ENCODE peak calls at places on chromosomes 11 and 22, in four cellular contexts. One of them, this sample, is unnamed.

GRCh38 chr22:29072979-29073617 is at the start of gene KREMEN1:
- DNase-seq in lower leg skin: no peak
- DNase-seq in brain microvascular endothelial cell: no peak
- DNase-seq in cardiac fibroblast: no peak
- DNase-seq in this sample: no peak

GRCh38 chr22:20203142-20204099 is 52.6 kb upstream of the CCDC188 start:
- DNase-seq in lower leg skin: no peak
- DNase-seq in brain microvascular endothelial cell: no peak
- DNase-seq in cardiac fibroblast: no peak
- DNase-seq in this sample: no peak

GRCh38 chr11:34505874-34506273 is 7.7 kb downstream of the ELF5 start:
- DNase-seq in lower leg skin: no peak
- DNase-seq in brain microvascular endothelial cell: no peak
- DNase-seq in cardiac fibroblast: no peak
- DNase-seq in this sample: no peak

GRCh38 chr22:49295851-49296560 is 531.7 kb downstream of the BRD1 start:
- DNase-seq in lower leg skin: no peak
- DNase-seq in brain microvascular endothelial cell: no peak
- DNase-seq in cardiac fibroblast: no peak
- DNase-seq in this sample: no peak

GRCh38 chr11:75796091-75796435 is 18.9 kb upstream of the UVRAG start:
- DNase-seq in lower leg skin: no peak
- DNase-seq in brain microvascular endothelial cell: no peak
- DNase-seq in cardiac fibroblast: no peak
- DNase-seq in this sample: no peak

GRCh38 chr22:21032037-21032842 is at the start of gene SLC7A4:
- DNase-seq in lower leg skin: no peak
- DNase-seq in brain microvascular endothelial cell: no peak
- DNase-seq in cardiac fibroblast: no peak
- DNase-seq in this sample: no peak

GRCh38 chr22:38404419-38404818 is 50.6 kb downstream of the KCNJ4 start:
- DNase-seq in lower leg skin: no peak
- DNase-seq in brain microvascular endothelial cell: no peak
- DNase-seq in cardiac fibroblast: no peak
- DNase-seq in this sample: no peak

GRCh38 chr11:19316434-19316833 is 75.7 kb upstream of the E2F8 start:
- DNase-seq in lower leg skin: peak
- DNase-seq in brain microvascular endothelial cell: no peak
- DNase-seq in cardiac fibroblast: peak
- DNase-seq in this sample: no peak

GRCh38 chr11:61298663-61299244 is 3.6 kb upstream of the VWCE start:
- DNase-seq in lower leg skin: no peak
- DNase-seq in brain microvascular endothelial cell: no peak
- DNase-seq in cardiac fibroblast: no peak
- DNase-seq in this sample: no peak

GRCh38 chr22:46432164-46433068 is 96.9 kb downstream of the TRMU start:
- DNase-seq in lower leg skin: no peak
- DNase-seq in brain microvascular endothelial cell: no peak
- DNase-seq in cardiac fibroblast: no peak
- DNase-seq in this sample: no peak

GRCh38 chr11:66745356-66746235 is 16.6 kb upstream of the SPTBN2 start:
- DNase-seq in lower leg skin: peak
- DNase-seq in brain microvascular endothelial cell: no peak
- DNase-seq in cardiac fibroblast: no peak
- DNase-seq in this sample: peak

GRCh38 chr22:38465673-38466490 is 2.0 kb upstream of the KDELR3 start:
- DNase-seq in lower leg skin: no peak
- DNase-seq in brain microvascular endothelial cell: no peak
- DNase-seq in cardiac fibroblast: no peak
- DNase-seq in this sample: no peak

GRCh38 chr11:43923327-43924111 is 18.9 kb upstream of the C11orf96 start:
- DNase-seq in lower leg skin: peak
- DNase-seq in brain microvascular endothelial cell: peak
- DNase-seq in cardiac fibroblast: peak
- DNase-seq in this sample: no peak

GRCh38 chr11:113278925-113279324 is 35.5 kb upstream of the TTC12 start:
- DNase-seq in lower leg skin: no peak
- DNase-seq in brain microvascular endothelial cell: no peak
- DNase-seq in cardiac fibroblast: no peak
- DNase-seq in this sample: no peak

GRCh38 chr22:23754980-23755636 is 883 bp upstream of the VPREB3 start:
- DNase-seq in lower leg skin: no peak
- DNase-seq in brain microvascular endothelial cell: no peak
- DNase-seq in cardiac fibroblast: peak
- DNase-seq in this sample: no peak

GRCh38 chr11:64723907-64724862 is 1.2 kb upstream of the NRXN2 start:
- DNase-seq in lower leg skin: no peak
- DNase-seq in brain microvascular endothelial cell: no peak
- DNase-seq in cardiac fibroblast: no peak
- DNase-seq in this sample: no peak

GRCh38 chr11:134157451-134157850 is 66.3 kb downstream of the NCAPD3 start:
- DNase-seq in lower leg skin: no peak
- DNase-seq in brain microvascular endothelial cell: no peak
- DNase-seq in cardiac fibroblast: no peak
- DNase-seq in this sample: no peak

GRCh38 chr11:2194877-2195755 is 23.5 kb upstream of the TH start:
- DNase-seq in lower leg skin: no peak
- DNase-seq in brain microvascular endothelial cell: peak
- DNase-seq in cardiac fibroblast: peak
- DNase-seq in this sample: peak

GRCh38 chr22:38832005-38832978 is 11.5 kb downstream of the NPTXR start:
- DNase-seq in lower leg skin: no peak
- DNase-seq in brain microvascular endothelial cell: no peak
- DNase-seq in cardiac fibroblast: no peak
- DNase-seq in this sample: no peak

GRCh38 chr11:69492201-69492991 is 10.9 kb downstream of the LINC01488 start:
- DNase-seq in lower leg skin: no peak
- DNase-seq in brain microvascular endothelial cell: no peak
- DNase-seq in cardiac fibroblast: no peak
- DNase-seq in this sample: no peak

GRCh38 chr22:24426436-24426835 is 963 bp upstream of the ADORA2A start:
- DNase-seq in lower leg skin: no peak
- DNase-seq in brain microvascular endothelial cell: no peak
- DNase-seq in cardiac fibroblast: no peak
- DNase-seq in this sample: no peak

GRCh38 chr22:29310863-29311339 is 4.5 kb downstream of the GAS2L1 start:
- DNase-seq in lower leg skin: peak
- DNase-seq in brain microvascular endothelial cell: peak
- DNase-seq in cardiac fibroblast: peak
- DNase-seq in this sample: peak

GRCh38 chr11:6667733-6668374 is 12.2 kb upstream of the DCHS1 start:
- DNase-seq in lower leg skin: no peak
- DNase-seq in brain microvascular endothelial cell: peak
- DNase-seq in cardiac fibroblast: peak
- DNase-seq in this sample: peak

GRCh38 chr11:114298701-114299090 is 2.5 kb downstream of the NNMT start:
- DNase-seq in lower leg skin: no peak
- DNase-seq in brain microvascular endothelial cell: no peak
- DNase-seq in cardiac fibroblast: no peak
- DNase-seq in this sample: peak

GRCh38 chr11:114297806-114298700 is 1.9 kb downstream of the NNMT start:
- DNase-seq in lower leg skin: no peak
- DNase-seq in brain microvascular endothelial cell: no peak
- DNase-seq in cardiac fibroblast: peak
- DNase-seq in this sample: peak

GRCh38 chr11:114296979-114297372 is 777 bp downstream of the NNMT start:
- DNase-seq in lower leg skin: no peak
- DNase-seq in brain microvascular endothelial cell: no peak
- DNase-seq in cardiac fibroblast: no peak
- DNase-seq in this sample: no peak

GRCh38 chr11:114295676-114296081 is 520 bp upstream of the NNMT start:
- DNase-seq in lower leg skin: no peak
- DNase-seq in brain microvascular endothelial cell: no peak
- DNase-seq in cardiac fibroblast: no peak
- DNase-seq in this sample: peak

DNA sequence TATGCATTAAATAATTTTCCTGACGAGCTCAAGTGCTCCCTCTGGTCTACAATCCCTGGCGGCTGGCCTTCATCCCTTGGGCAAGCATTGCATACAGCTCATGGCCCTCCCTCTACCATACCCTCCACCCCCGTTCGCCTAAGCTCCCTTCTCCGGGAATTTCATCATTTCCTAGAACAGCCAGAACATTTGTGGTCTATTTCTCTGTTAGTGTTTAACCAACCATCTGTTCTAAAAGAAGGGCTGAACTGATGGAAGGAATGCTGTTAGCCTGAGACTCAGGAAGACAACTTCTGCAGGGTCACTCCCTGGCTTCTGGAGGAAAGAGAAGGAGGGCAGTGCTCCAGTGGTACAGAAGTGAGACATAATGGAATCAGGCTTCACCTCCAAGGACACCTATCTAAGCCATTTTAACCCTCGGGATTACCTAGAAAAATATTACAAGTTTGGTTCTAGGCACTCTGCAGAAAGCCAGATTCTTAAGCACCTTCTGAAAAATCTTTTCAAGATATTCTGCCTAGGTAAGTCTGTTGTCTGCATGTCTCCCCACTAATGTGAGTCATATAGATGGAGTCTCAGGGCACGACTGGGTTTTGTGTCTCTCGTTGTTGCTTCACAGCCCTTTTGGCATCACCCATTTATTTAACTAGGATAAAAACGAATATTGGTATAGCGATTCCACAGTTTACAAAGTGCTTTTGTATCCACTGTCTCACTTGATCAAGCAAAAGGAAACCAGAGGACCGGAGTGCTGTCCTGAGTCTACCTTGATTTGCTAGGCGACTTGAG is at the start of gene NNMT:
- DNase-seq in lower leg skin: peak
- DNase-seq in brain microvascular endothelial cell: peak
- DNase-seq in cardiac fibroblast: peak
- DNase-seq in this sample: peak
- TF ChIP-seq CTCF in lower leg skin: no peak
- TF ChIP-seq CTCF in brain microvascular endothelial cell: peak
- TF ChIP-seq CTCF in cardiac fibroblast: no peak
- TF ChIP-seq CTCF in this sample: no peak

DNA sequence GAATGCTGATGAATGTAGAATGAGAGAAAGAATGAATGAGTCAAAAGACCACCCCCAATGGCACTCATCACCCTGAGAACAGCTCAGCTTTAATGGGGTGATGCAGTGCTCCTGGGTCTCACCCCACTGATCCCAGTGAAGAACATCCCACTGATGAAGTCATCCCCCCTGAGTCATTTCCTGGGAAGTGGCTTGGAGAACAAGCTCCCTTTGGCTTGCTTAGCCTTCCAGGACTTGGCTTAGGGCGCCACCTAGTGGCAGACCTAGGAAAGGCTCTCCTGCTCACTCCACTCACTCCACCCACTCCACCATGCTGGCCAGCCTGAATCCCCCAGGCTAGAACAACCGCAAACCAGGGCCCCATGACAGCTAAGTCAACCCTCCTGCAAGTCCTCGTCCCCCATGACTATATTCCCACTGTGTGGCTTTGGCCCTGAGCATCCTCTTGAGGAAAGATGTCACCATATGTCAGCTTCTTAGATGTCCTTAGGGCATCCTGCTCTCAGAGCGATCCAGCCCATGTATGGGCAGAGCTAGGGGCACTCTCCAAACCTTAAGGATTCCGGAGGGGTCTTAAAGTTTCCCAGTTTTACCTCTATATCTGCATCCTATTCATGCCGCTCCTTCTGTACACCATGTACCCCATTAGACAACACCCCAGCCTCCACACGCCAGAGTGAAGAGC is 17.8 kb upstream of the TMPRSS13 start:
- DNase-seq in lower leg skin: peak
- DNase-seq in brain microvascular endothelial cell: peak
- DNase-seq in cardiac fibroblast: peak
- DNase-seq in this sample: peak
- TF ChIP-seq CTCF in lower leg skin: peak
- TF ChIP-seq CTCF in brain microvascular endothelial cell: peak
- TF ChIP-seq CTCF in cardiac fibroblast: peak
- TF ChIP-seq CTCF in this sample: peak

GRCh38 chr11:130979386-130979972 is 63.2 kb upstream of the SNX19 start:
- DNase-seq in lower leg skin: no peak
- DNase-seq in brain microvascular endothelial cell: peak
- DNase-seq in cardiac fibroblast: peak
- DNase-seq in this sample: peak

DNA sequence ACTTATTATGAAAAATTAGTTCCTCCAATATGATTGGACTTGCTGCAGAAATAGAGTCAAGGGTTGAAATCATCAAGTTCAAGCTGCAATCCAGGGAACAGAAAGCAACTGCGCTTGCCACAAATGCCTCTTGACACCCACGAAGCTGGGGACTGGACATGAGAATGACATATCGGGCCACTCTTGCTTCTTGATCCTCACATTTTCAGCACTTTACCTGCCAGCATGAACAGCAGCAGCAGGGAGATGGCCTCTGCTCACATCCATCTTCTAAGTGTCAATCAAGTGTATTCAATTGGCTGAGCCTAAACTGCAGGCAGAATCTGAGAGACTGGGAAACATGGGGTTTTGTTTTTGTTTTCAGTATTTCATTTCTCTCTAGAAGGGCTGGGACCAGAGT is 64.2 kb upstream of the SNX19 start:
- DNase-seq in lower leg skin: no peak
- DNase-seq in brain microvascular endothelial cell: no peak
- DNase-seq in cardiac fibroblast: no peak
- DNase-seq in this sample: no peak
- TF ChIP-seq CTCF in lower leg skin: no peak
- TF ChIP-seq CTCF in brain microvascular endothelial cell: no peak
- TF ChIP-seq CTCF in cardiac fibroblast: no peak
- TF ChIP-seq CTCF in this sample: no peak

GRCh38 chr11:11446562-11446961 is 93.5 kb upstream of the CSNK2A3 start:
- DNase-seq in lower leg skin: no peak
- DNase-seq in brain microvascular endothelial cell: no peak
- DNase-seq in cardiac fibroblast: no peak
- DNase-seq in this sample: no peak
- TF ChIP-seq CTCF in lower leg skin: no peak
- TF ChIP-seq CTCF in brain microvascular endothelial cell: no peak
- TF ChIP-seq CTCF in cardiac fibroblast: no peak
- TF ChIP-seq CTCF in this sample: no peak

GRCh38 chr11:8109675-8110074 is 28.7 kb downstream of the TUB start:
- DNase-seq in lower leg skin: no peak
- DNase-seq in brain microvascular endothelial cell: no peak
- DNase-seq in cardiac fibroblast: no peak
- DNase-seq in this sample: no peak

GRCh38 chr11:8108430-8108829 is 27.4 kb downstream of the TUB start:
- DNase-seq in lower leg skin: no peak
- DNase-seq in brain microvascular endothelial cell: no peak
- DNase-seq in cardiac fibroblast: no peak
- DNase-seq in this sample: no peak

GRCh38 chr11:8107642-8108041 is 26.6 kb downstream of the TUB start:
- DNase-seq in lower leg skin: no peak
- DNase-seq in brain microvascular endothelial cell: no peak
- DNase-seq in cardiac fibroblast: no peak
- DNase-seq in this sample: no peak

GRCh38 chr11:8110396-8110795 is 29.4 kb downstream of the TUB start:
- DNase-seq in lower leg skin: no peak
- DNase-seq in brain microvascular endothelial cell: no peak
- DNase-seq in cardiac fibroblast: no peak
- DNase-seq in this sample: no peak

DNA sequence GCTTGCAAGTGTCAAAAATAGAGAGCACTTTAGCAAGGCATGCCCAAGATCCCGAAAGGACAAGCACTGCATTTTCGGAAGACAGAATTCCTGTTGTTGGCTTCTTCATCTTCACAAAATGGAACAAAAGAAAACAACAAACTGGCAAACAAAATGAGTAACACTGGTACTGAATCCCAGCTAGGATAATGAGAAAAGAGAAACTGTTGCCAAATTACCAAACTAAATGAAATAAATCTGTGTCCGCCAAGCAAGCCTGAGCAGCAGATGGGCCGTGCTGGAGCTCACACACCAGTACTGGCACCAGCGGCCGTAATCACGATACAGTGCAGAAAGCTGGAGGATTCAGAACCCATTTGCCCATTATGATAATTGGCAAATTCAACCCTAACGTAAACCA is 30.6 kb downstream of the TUB start:
- DNase-seq in lower leg skin: no peak
- DNase-seq in brain microvascular endothelial cell: no peak
- DNase-seq in cardiac fibroblast: no peak
- DNase-seq in this sample: no peak
- TF ChIP-seq CTCF in lower leg skin: no peak
- TF ChIP-seq CTCF in brain microvascular endothelial cell: no peak
- TF ChIP-seq CTCF in cardiac fibroblast: no peak
- TF ChIP-seq CTCF in this sample: no peak